ENCODE peak calls at places on chromosomes 13 and 19, in ten cellular contexts. One of them, this sample, is unnamed.

GRCh38 chr13:48853381-48854102 is 122.2 kb upstream of the FNDC3A start:
- DNase-seq in esophagus muscularis mucosa: peak; percentile 37
- DNase-seq in neural progenitor cell: no peak
- DNase-seq in astrocyte: peak; percentile 10
- DNase-seq in Peyer's patch: no peak
- DNase-seq in thoracic aorta: peak; percentile 3
- DNase-seq in lower lobe of right lung: no peak
- DNase-seq in ovary: no peak
- DNase-seq in hepatocyte: no peak
- DNase-seq in fibroblast of lung: peak; percentile 56
- DNase-seq in this sample: no peak

GRCh38 chr13:39496487-39496998 is 106.5 kb downstream of the LHFPL6 start:
- DNase-seq in lower lobe of right lung: no peak
- DNase-seq in esophagus muscularis mucosa: peak; percentile 34
- DNase-seq in hepatocyte: no peak
- DNase-seq in ovary: no peak
- DNase-seq in Peyer's patch: no peak
- DNase-seq in thoracic aorta: no peak
- DNase-seq in fibroblast of lung: no peak
- DNase-seq in astrocyte: no peak
- DNase-seq in neural progenitor cell: no peak
- DNase-seq in this sample: no peak

GRCh38 chr19:1748703-1749341 is 4.5 kb upstream of the ONECUT3 start:
- DNase-seq in Peyer's patch: no peak
- DNase-seq in thoracic aorta: no peak
- DNase-seq in neural progenitor cell: no peak
- DNase-seq in astrocyte: no peak
- DNase-seq in hepatocyte: no peak
- DNase-seq in ovary: no peak
- DNase-seq in esophagus muscularis mucosa: no peak
- DNase-seq in lower lobe of right lung: no peak
- DNase-seq in fibroblast of lung: no peak
- DNase-seq in this sample: no peak

GRCh38 chr13:102948006-102948405 is 102.2 kb downstream of the ERCC5 start:
- DNase-seq in fibroblast of lung: peak; percentile 19
- DNase-seq in ovary: no peak
- DNase-seq in neural progenitor cell: peak; percentile 63
- DNase-seq in thoracic aorta: no peak
- DNase-seq in astrocyte: no peak
- DNase-seq in esophagus muscularis mucosa: no peak
- DNase-seq in Peyer's patch: no peak
- DNase-seq in lower lobe of right lung: no peak
- DNase-seq in hepatocyte: peak; percentile 38
- DNase-seq in this sample: no peak

GRCh38 chr19:3368848-3369336 is 2.5 kb downstream of the NFIC start:
- DNase-seq in fibroblast of lung: peak; percentile 55
- DNase-seq in esophagus muscularis mucosa: no peak
- DNase-seq in lower lobe of right lung: no peak
- DNase-seq in ovary: no peak
- DNase-seq in hepatocyte: no peak
- DNase-seq in Peyer's patch: no peak
- DNase-seq in neural progenitor cell: no peak
- DNase-seq in thoracic aorta: no peak
- DNase-seq in astrocyte: no peak
- DNase-seq in this sample: no peak

GRCh38 chr19:2785244-2786000 is at the start of gene THOP1:
- DNase-seq in esophagus muscularis mucosa: peak; percentile 98
- DNase-seq in astrocyte: peak; percentile 95
- DNase-seq in fibroblast of lung: peak; percentile 98
- DNase-seq in hepatocyte: peak; percentile 100
- DNase-seq in neural progenitor cell: peak; percentile 100
- DNase-seq in thoracic aorta: peak; percentile 97
- DNase-seq in lower lobe of right lung: peak; percentile 100
- DNase-seq in Peyer's patch: peak; percentile 99
- DNase-seq in ovary: peak; percentile 99
- DNase-seq in this sample: peak; percentile 93

GRCh38 chr19:8017808-8018207 is 12.4 kb upstream of the ELAVL1 start:
- DNase-seq in astrocyte: no peak
- DNase-seq in neural progenitor cell: peak; percentile 52
- DNase-seq in hepatocyte: no peak
- DNase-seq in ovary: no peak
- DNase-seq in thoracic aorta: no peak
- DNase-seq in lower lobe of right lung: peak; percentile 58
- DNase-seq in Peyer's patch: peak; percentile 78
- DNase-seq in fibroblast of lung: no peak
- DNase-seq in esophagus muscularis mucosa: no peak
- DNase-seq in this sample: no peak

GRCh38 chr13:97468331-97468730 is 34.4 kb downstream of the RAP2A start:
- DNase-seq in esophagus muscularis mucosa: no peak
- DNase-seq in lower lobe of right lung: no peak
- DNase-seq in ovary: no peak
- DNase-seq in astrocyte: no peak
- DNase-seq in thoracic aorta: no peak
- DNase-seq in neural progenitor cell: no peak
- DNase-seq in fibroblast of lung: peak; percentile 76
- DNase-seq in Peyer's patch: no peak
- DNase-seq in hepatocyte: no peak
- DNase-seq in this sample: no peak

GRCh38 chr13:80962855-80963254 is 621.9 kb upstream of the SPRY2 start:
- DNase-seq in astrocyte: no peak
- DNase-seq in fibroblast of lung: peak; percentile 66
- DNase-seq in Peyer's patch: no peak
- DNase-seq in esophagus muscularis mucosa: no peak
- DNase-seq in lower lobe of right lung: no peak
- DNase-seq in hepatocyte: no peak
- DNase-seq in thoracic aorta: no peak
- DNase-seq in ovary: no peak
- DNase-seq in neural progenitor cell: no peak
- DNase-seq in this sample: no peak

GRCh38 chr13:35992964-35993363 is 138.2 kb downstream of the DCLK1 start:
- DNase-seq in neural progenitor cell: no peak
- DNase-seq in astrocyte: no peak
- DNase-seq in esophagus muscularis mucosa: no peak
- DNase-seq in thoracic aorta: no peak
- DNase-seq in fibroblast of lung: no peak
- DNase-seq in Peyer's patch: no peak
- DNase-seq in lower lobe of right lung: no peak
- DNase-seq in ovary: no peak
- DNase-seq in hepatocyte: no peak
- DNase-seq in this sample: no peak

GRCh38 chr19:11519138-11519537 is 9.8 kb downstream of the ECSIT start:
- DNase-seq in astrocyte: no peak
- DNase-seq in lower lobe of right lung: no peak
- DNase-seq in neural progenitor cell: no peak
- DNase-seq in esophagus muscularis mucosa: no peak
- DNase-seq in Peyer's patch: no peak
- DNase-seq in thoracic aorta: no peak
- DNase-seq in ovary: no peak
- DNase-seq in hepatocyte: no peak
- DNase-seq in fibroblast of lung: no peak
- DNase-seq in this sample: peak; percentile 45

GRCh38 chr13:91139232-91139631 is 208.3 kb upstream of the MIR17HG start:
- DNase-seq in astrocyte: no peak
- DNase-seq in esophagus muscularis mucosa: no peak
- DNase-seq in ovary: no peak
- DNase-seq in neural progenitor cell: no peak
- DNase-seq in hepatocyte: no peak
- DNase-seq in lower lobe of right lung: no peak
- DNase-seq in fibroblast of lung: no peak
- DNase-seq in Peyer's patch: no peak
- DNase-seq in thoracic aorta: no peak
- DNase-seq in this sample: no peak

GRCh38 chr19:7926021-7926726 is at the start of gene CTXN1:
- DNase-seq in neural progenitor cell: peak; percentile 91
- DNase-seq in Peyer's patch: peak; percentile 83
- DNase-seq in hepatocyte: peak; percentile 87
- DNase-seq in astrocyte: no peak
- DNase-seq in ovary: peak; percentile 84
- DNase-seq in esophagus muscularis mucosa: no peak
- DNase-seq in thoracic aorta: no peak
- DNase-seq in lower lobe of right lung: peak; percentile 74
- DNase-seq in fibroblast of lung: peak; percentile 37
- DNase-seq in this sample: no peak

GRCh38 chr19:10514211-10515145 is 2.8 kb downstream of the S1PR5 start:
- DNase-seq in Peyer's patch: no peak
- DNase-seq in fibroblast of lung: no peak
- DNase-seq in ovary: no peak
- DNase-seq in neural progenitor cell: peak; percentile 88
- DNase-seq in astrocyte: no peak
- DNase-seq in hepatocyte: peak; percentile 17
- DNase-seq in thoracic aorta: no peak
- DNase-seq in esophagus muscularis mucosa: no peak
- DNase-seq in lower lobe of right lung: no peak
- DNase-seq in this sample: no peak

GRCh38 chr19:2719232-2719735 is 1.9 kb downstream of the DIRAS1 start:
- DNase-seq in hepatocyte: no peak
- DNase-seq in astrocyte: no peak
- DNase-seq in Peyer's patch: no peak
- DNase-seq in ovary: no peak
- DNase-seq in neural progenitor cell: no peak
- DNase-seq in esophagus muscularis mucosa: no peak
- DNase-seq in lower lobe of right lung: no peak
- DNase-seq in thoracic aorta: no peak
- DNase-seq in fibroblast of lung: no peak
- DNase-seq in this sample: no peak

GRCh38 chr19:4991996-4992698 is 23.2 kb downstream of the KDM4B start:
- DNase-seq in Peyer's patch: no peak
- DNase-seq in esophagus muscularis mucosa: no peak
- DNase-seq in ovary: no peak
- DNase-seq in hepatocyte: no peak
- DNase-seq in lower lobe of right lung: no peak
- DNase-seq in fibroblast of lung: no peak
- DNase-seq in neural progenitor cell: no peak
- DNase-seq in astrocyte: no peak
- DNase-seq in thoracic aorta: no peak
- DNase-seq in this sample: no peak

DNA sequence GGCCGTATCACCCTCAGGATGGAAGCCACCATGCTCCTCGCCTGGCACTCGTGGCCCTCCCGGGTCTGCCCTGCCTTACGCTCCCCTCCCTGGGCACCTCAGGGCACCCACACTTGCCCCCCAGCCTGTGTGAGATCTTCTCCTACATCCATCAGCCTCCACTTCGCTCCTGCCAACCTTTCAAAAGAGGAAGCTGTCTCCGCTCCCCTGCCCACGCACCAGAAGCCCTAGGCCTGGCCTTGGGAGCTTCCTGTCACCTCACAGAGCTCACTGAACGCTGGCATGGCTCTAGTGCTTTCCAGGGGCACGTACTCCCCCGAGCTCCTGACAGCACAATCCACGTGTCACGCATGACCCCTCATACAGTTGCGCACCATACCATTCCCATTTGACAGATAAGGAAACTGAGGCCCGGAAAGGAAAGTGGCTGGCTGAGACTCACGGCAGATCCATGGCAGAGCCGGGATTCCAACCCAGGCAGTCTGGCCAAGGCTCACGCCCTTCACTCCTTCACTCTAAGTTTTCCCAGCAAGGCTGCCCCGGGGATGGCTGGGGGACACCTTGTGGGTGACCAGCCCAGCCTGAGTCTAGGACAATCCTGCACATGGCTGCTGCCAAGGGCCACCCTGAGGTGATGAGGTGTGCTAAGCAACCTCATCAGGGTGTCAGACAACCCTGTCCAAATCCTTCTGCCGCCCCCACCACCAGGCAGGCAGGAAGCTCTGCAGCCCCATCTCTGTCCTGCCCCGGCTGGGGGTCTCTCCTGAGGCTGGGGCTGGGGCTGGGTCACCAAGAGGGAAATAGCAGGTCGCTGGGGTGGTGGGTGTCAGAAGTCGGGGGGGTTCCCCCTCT is 19.3 kb downstream of the PPP1R12C start:
- DNase-seq in fibroblast of lung: no peak
- DNase-seq in lower lobe of right lung: peak; percentile 78
- DNase-seq in ovary: no peak
- DNase-seq in thoracic aorta: no peak
- DNase-seq in Peyer's patch: no peak
- DNase-seq in neural progenitor cell: no peak
- DNase-seq in esophagus muscularis mucosa: no peak
- DNase-seq in astrocyte: no peak
- DNase-seq in hepatocyte: no peak
- DNase-seq in this sample: no peak
- H3K36me3 ChIP-seq in fibroblast of lung: peaks cover 17% of the 10 kb centered on the region
- H3K36me3 ChIP-seq in lower lobe of right lung: peaks cover 75% of the 10 kb centered on the region
- H3K36me3 ChIP-seq in ovary: no peaks in the 10 kb centered on the region
- H3K36me3 ChIP-seq in thoracic aorta: peaks cover 59% of the 10 kb centered on the region
- H3K36me3 ChIP-seq in Peyer's patch: peaks cover 73% of the 10 kb centered on the region
- H3K36me3 ChIP-seq in neural progenitor cell: peaks cover 1% of the 10 kb centered on the region
- H3K36me3 ChIP-seq in esophagus muscularis mucosa: peaks cover 79% of the 10 kb centered on the region
- H3K36me3 ChIP-seq in astrocyte: peaks cover 6% of the 10 kb centered on the region
- H3K36me3 ChIP-seq in hepatocyte: no peaks in the 10 kb centered on the region
- H3K36me3 ChIP-seq in this sample: peaks cover 23% of the 10 kb centered on the region

GRCh38 chr19:46412034-46412982 is 1.1 kb downstream of the CCDC8 start:
- DNase-seq in astrocyte: no peak
- DNase-seq in Peyer's patch: no peak
- DNase-seq in ovary: no peak
- DNase-seq in esophagus muscularis mucosa: no peak
- DNase-seq in thoracic aorta: no peak
- DNase-seq in hepatocyte: peak; percentile 40
- DNase-seq in lower lobe of right lung: peak; percentile 37
- DNase-seq in neural progenitor cell: peak; percentile 61
- DNase-seq in fibroblast of lung: no peak
- DNase-seq in this sample: no peak
- H3K4me3 ChIP-seq in astrocyte: peak overlapping the region; percentile 59
- H3K4me3 ChIP-seq in Peyer's patch: peak overlapping the region; percentile 18
- H3K4me3 ChIP-seq in ovary: peak overlapping the region; percentile 64
- H3K4me3 ChIP-seq in esophagus muscularis mucosa: peak overlapping the region; percentile 53
- H3K4me3 ChIP-seq in thoracic aorta: peak overlapping the region; percentile 78
- H3K4me3 ChIP-seq in hepatocyte: peak overlapping the region; percentile 77
- H3K4me3 ChIP-seq in lower lobe of right lung: peak overlapping the region; percentile 60
- H3K4me3 ChIP-seq in neural progenitor cell: peak overlapping the region; percentile 70
- H3K4me3 ChIP-seq in fibroblast of lung: peak overlapping the region; percentile 65
- H3K4me3 ChIP-seq in this sample: peak overlapping the region; percentile 55

GRCh38 chr19:37227996-37228395 is 10.0 kb downstream of the ZNF383 start:
- DNase-seq in astrocyte: no peak
- DNase-seq in Peyer's patch: no peak
- DNase-seq in hepatocyte: no peak
- DNase-seq in fibroblast of lung: no peak
- DNase-seq in thoracic aorta: no peak
- DNase-seq in lower lobe of right lung: no peak
- DNase-seq in neural progenitor cell: peak; percentile 42
- DNase-seq in esophagus muscularis mucosa: no peak
- DNase-seq in ovary: no peak
- DNase-seq in this sample: no peak
- TF ChIP-seq CTCF in astrocyte: peak; percentile 37
- TF ChIP-seq CTCF in Peyer's patch: no peak
- TF ChIP-seq CTCF in hepatocyte: peak; percentile 41
- TF ChIP-seq CTCF in fibroblast of lung: peak; percentile 58
- TF ChIP-seq CTCF in thoracic aorta: peak; percentile 40
- TF ChIP-seq CTCF in lower lobe of right lung: peak; percentile 48
- TF ChIP-seq CTCF in neural progenitor cell: peak; percentile 74
- TF ChIP-seq CTCF in esophagus muscularis mucosa: peak; percentile 73
- TF ChIP-seq CTCF in ovary: no peak
- TF ChIP-seq CTCF in this sample: peak; percentile 62

DNA sequence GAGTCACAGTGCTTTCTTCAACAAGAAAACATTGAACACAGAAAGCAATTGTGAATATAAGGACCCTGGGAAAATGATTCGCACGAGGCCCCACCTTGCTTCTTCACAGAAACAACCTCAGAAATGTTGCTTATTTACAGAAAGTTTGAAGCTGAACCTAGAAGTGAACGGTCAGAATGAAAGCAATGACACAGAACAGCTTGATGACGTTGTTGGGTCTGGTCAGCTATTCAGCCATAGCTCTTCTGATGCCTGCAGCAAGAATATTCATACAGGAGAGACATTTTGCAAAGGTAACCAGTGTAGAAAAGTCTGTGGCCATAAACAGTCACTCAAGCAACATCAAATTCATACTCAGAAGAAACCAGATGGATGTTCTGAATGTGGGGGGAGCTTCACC is 15.7 kb downstream of the ZNF175 start:
- DNase-seq in neural progenitor cell: no peak
- DNase-seq in ovary: no peak
- DNase-seq in esophagus muscularis mucosa: no peak
- DNase-seq in Peyer's patch: no peak
- DNase-seq in lower lobe of right lung: no peak
- DNase-seq in fibroblast of lung: no peak
- DNase-seq in astrocyte: no peak
- DNase-seq in thoracic aorta: no peak
- DNase-seq in hepatocyte: no peak
- DNase-seq in this sample: no peak
- H3K36me3 ChIP-seq in neural progenitor cell: peaks cover 30% of the 10 kb centered on the region
- H3K36me3 ChIP-seq in ovary: no peaks in the 10 kb centered on the region
- H3K36me3 ChIP-seq in esophagus muscularis mucosa: peaks cover 50% of the 10 kb centered on the region
- H3K36me3 ChIP-seq in Peyer's patch: peaks cover 61% of the 10 kb centered on the region
- H3K36me3 ChIP-seq in lower lobe of right lung: peaks cover 55% of the 10 kb centered on the region
- H3K36me3 ChIP-seq in fibroblast of lung: peaks cover 10% of the 10 kb centered on the region
- H3K36me3 ChIP-seq in astrocyte: peaks cover 36% of the 10 kb centered on the region
- H3K36me3 ChIP-seq in thoracic aorta: peaks cover 45% of the 10 kb centered on the region
- H3K36me3 ChIP-seq in hepatocyte: no peaks in the 10 kb centered on the region
- H3K36me3 ChIP-seq in this sample: peaks cover 7% of the 10 kb centered on the region

This sample was measured in bronchial epithelial cell.